ENCODE peak calls at places on chromosomes 4 and X, in six cellular contexts. D, T, N, L, W and K are unnamed samples.

GRCh38 chr4:10013722-10014121 is 7.6 kb downstream of the SLC2A9 start:
- DNase-seq in D (no peak), N (no peak), L (no peak), T (no peak), W (no peak), K (no peak)

GRCh38 chr4:6701371-6701770 is 7.7 kb downstream of the S100P start:
- DNase-seq in N (no peak), L (no peak), T (no peak), W (no peak), D (no peak), K (no peak)

GRCh38 chr4:116829187-116829586 is 256.2 kb downstream of the TRAM1L1 start:
- DNase-seq in L (no peak), W (no peak), N (no peak), T (no peak), D (no peak), K (no peak)

GRCh38 chrX:19563327-19563726 is 48.0 kb upstream of the MAP3K15 start:
- DNase-seq in T (no peak), N (no peak), L (no peak), D (no peak), W (no peak), K (no peak)

GRCh38 chr4:168748807-168749206 is 252.0 kb downstream of the PALLD start:
- DNase-seq in D (no peak), L (no peak), T (no peak), N (no peak), W (no peak), K (no peak)

GRCh38 chr4:2934077-2934812 is 29.0 kb downstream of the NOP14 start:
- DNase-seq in D (peak; percentile 85), T (peak; percentile 40), N (peak; percentile 91), W (no peak), L (peak; percentile 75), K (peak; percentile 76)

GRCh38 chr4:102535398-102536082 is 34.4 kb downstream of the NFKB1 start:
- DNase-seq in W (peak; percentile 67), D (no peak), T (no peak), L (no peak), N (no peak), K (peak; percentile 48)

GRCh38 chr4:110778526-110778925 is 155.6 kb upstream of the PITX2 start:
- DNase-seq in D (no peak), T (no peak), L (no peak), N (no peak), W (peak; percentile 48), K (no peak)

GRCh38 chrX:150087612-150088011 is 149.3 kb upstream of the EOLA2 start:
- DNase-seq in W (no peak), N (no peak), T (no peak), D (no peak), L (no peak), K (no peak)

GRCh38 chr4:120718979-120719566 is 203.5 kb downstream of the PRDM5 start:
- DNase-seq in T (no peak), N (no peak), L (peak; percentile 17), W (peak; percentile 31), D (no peak), K (peak; percentile 75)

GRCh38 chr4:8101213-8101781 is 57.3 kb downstream of the ABLIM2 start:
- DNase-seq in N (peak; percentile 82), T (no peak), D (no peak), L (peak; percentile 67), W (no peak), K (peak; percentile 37)

GRCh38 chrX:115949900-115950822 is 220.4 kb upstream of the AGTR2 start:
- DNase-seq in L (peak; percentile 29), W (no peak), N (no peak), D (no peak), T (no peak), K (no peak)

GRCh38 chr4:170651786-170652185 is 562.0 kb upstream of the AADAT start:
- DNase-seq in W (no peak), N (no peak), T (no peak), L (no peak), D (no peak), K (peak; percentile 38)

GRCh38 chrX:69222103-69223090 is 57.1 kb upstream of the PJA1 start:
- DNase-seq in W (peak; percentile 29), N (peak; percentile 83), T (peak; percentile 38), D (peak; percentile 75), L (peak; percentile 66), K (peak; percentile 76)

GRCh38 chr4:166143227-166143626 is 270.2 kb downstream of the TLL1 start:
- DNase-seq in L (no peak), W (peak; percentile 28), N (no peak), D (no peak), T (no peak), K (no peak)

GRCh38 chrX:15849555-15849954 is 5.1 kb downstream of the AP1S2 start:
- DNase-seq in W (no peak), L (no peak), D (no peak), T (no peak), N (no peak), K (peak; percentile 22)

GRCh38 chrX:16882702-16883486 is 12.7 kb upstream of the RBBP7 start:
- DNase-seq in L (peak; percentile 69), T (peak; percentile 8), W (peak; percentile 44), N (peak; percentile 79), D (peak; percentile 75), K (peak; percentile 83)

GRCh38 chr4:185879666-185880312 is 67.8 kb upstream of the SORBS2 start:
- DNase-seq in N (no peak), W (no peak), L (no peak), D (no peak), T (no peak), K (no peak)

GRCh38 chrX:150770623-150771022 is 77.4 kb downstream of the MTMR1 start:
- DNase-seq in D (no peak), L (no peak), T (no peak), W (no peak), N (no peak), K (no peak)

GRCh38 chrX:125646195-125646594 is 326.5 kb downstream of the TEX13C start:
- DNase-seq in W (no peak), T (no peak), L (no peak), N (no peak), D (no peak), K (no peak)

GRCh38 chr4:2792711-2793577 is at the start of gene SH3BP2:
- DNase-seq in D (peak; percentile 88), N (peak; percentile 88), W (no peak), T (peak; percentile 57), L (peak; percentile 76), K (peak; percentile 92)

GRCh38 chr4:151248519-151248918 is 28.4 kb upstream of the PRSS48 start:
- DNase-seq in T (no peak), W (no peak), N (no peak), L (no peak), D (no peak), K (no peak)

GRCh38 chr4:187464561-187464960 is 531.0 kb upstream of the ZFP42 start:
- DNase-seq in D (no peak), N (no peak), W (no peak), T (no peak), L (no peak), K (no peak)

GRCh38 chrX:49291615-49292337 is 11.7 kb upstream of the GAGE10 start:
- DNase-seq in L (peak; percentile 52), W (peak; percentile 22), T (peak; percentile 25), D (peak; percentile 70), N (no peak), K (peak; percentile 58)

GRCh38 chr4:160026720-160027119 is 923.8 kb downstream of the RAPGEF2 start:
- DNase-seq in N (no peak), W (peak; percentile 5), L (no peak), D (no peak), T (no peak), K (no peak)

GRCh38 chr4:141686146-141686775 is 49.9 kb downstream of the IL15 start:
- DNase-seq in T (no peak), L (no peak), N (no peak), W (no peak), D (no peak), K (no peak)

GRCh38 chrX:66638591-66639500 is at the start of gene EDA2R:
- DNase-seq in D (peak; percentile 64), W (peak; percentile 55), N (no peak), L (peak; percentile 40), T (no peak), K (peak; percentile 74)

GRCh38 chr4:186900232-186900900 is 176.7 kb upstream of the FAT1 start:
- DNase-seq in T (no peak), N (no peak), L (no peak), W (peak; percentile 27), D (no peak), K (peak; percentile 65)

DNA sequence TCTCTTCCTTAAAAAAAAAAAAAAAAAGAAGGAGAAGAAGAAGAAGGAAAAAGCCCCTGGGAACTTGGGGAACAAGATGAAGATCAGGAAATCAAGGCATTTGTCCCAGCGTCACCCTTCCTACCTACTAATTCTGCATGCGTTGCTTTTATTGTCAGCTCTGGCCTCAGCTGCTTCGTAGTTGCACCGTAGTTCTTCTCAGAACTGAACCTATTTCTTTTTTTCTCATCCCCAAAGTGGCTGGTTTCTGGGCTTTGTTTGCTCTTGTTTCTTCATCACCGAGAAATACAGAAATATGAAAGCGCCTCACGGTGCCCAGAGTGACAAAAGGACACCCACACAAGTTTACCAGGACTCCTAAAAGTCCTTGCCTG is 891 bp downstream of the PRKG2 start:
- DNase-seq in T (no peak), D (no peak), W (no peak), N (no peak), L (no peak), K (no peak)
- H3K4me3 ChIP-seq in T (no peak overlapping the region), D (no peak overlapping the region), W (peak overlapping the region; percentile 51), N (peak overlapping the region; percentile 58), L (peak overlapping the region; percentile 21), K (peak overlapping the region; percentile 83)

GRCh38 chrX:132474522-132474921 is 14.3 kb downstream of the MBNL3 start:
- DNase-seq in L (no peak), W (no peak), N (no peak), D (no peak), T (no peak), K (no peak)
- H3K4me3 ChIP-seq in L (no peak overlapping the region), W (no peak overlapping the region), N (no peak overlapping the region), D (no peak overlapping the region), T (no peak overlapping the region), K (peak overlapping the region; percentile 50)

DNA sequence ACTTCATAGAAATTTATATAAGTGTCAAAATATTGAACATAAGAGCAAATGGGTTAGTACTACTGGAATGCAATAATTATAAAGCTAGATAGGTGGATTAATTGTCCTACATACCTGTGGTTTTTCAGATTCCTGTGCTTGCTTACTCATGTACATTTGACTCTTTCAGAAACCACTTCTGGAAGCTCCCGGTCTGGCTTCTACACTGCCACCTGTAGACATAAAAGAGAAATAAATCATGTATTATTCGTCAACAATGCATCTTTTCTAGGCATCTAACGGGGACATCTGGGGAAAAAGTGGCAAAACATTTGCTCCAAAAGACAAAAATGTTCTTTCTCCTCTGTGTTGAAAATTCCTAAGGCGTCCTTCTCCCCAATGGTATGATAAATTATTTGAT is 648.6 kb upstream of the DIPK2B start:
- DNase-seq in D (no peak), T (no peak), N (no peak), W (peak; percentile 84), L (no peak), K (peak; percentile 81)
- H3K4me3 ChIP-seq in D (peak overlapping the region; percentile 62), T (no peak overlapping the region), N (no peak overlapping the region), W (peak overlapping the region; percentile 74), L (peak overlapping the region; percentile 47), K (peak overlapping the region; percentile 90)

DNA sequence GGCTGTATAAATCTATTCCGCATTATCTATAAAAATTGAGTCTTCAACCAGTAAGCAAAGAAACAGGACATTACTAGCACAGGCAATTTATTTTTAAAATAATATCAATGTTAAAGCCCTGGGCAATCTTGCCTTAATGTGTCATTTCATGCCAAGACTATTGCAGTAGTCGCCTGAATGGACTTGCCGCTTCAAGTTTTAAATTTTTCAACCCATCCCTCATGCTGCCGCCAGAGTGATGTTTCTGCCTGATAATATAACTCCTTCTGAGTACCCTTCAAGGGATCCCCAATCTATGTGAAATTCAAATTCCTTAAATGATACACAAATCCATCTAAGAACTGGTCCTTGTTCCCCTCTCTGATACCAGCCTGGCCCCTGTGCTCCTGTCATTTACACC is 66.9 kb downstream of the PRSS12 start:
- DNase-seq in N (no peak), L (no peak), D (no peak), W (no peak), T (no peak), K (no peak)
- H3K4me3 ChIP-seq in N (no peak overlapping the region), L (no peak overlapping the region), D (no peak overlapping the region), W (no peak overlapping the region), T (no peak overlapping the region), K (no peak overlapping the region)